ENCODE peak calls at places on chromosome 20, in four cellular contexts. B is neural progenitor cell, Z is SJSA1, H is IMR-90. R is an unnamed sample.

GRCh38 chr20:14959506-14960493 is 622.4 kb upstream of the FLRT3 start:
- DNase-seq in H (no peak), Z (no peak), B (no peak), R (no peak)

GRCh38 chr20:47620808-47621805 is 119.4 kb downstream of the NCOA3 start:
- DNase-seq in H (peak; percentile 82), B (peak; percentile 39), Z (peak; percentile 42), R (no peak)

GRCh38 chr20:16434087-16434664 is 139.1 kb downstream of the KIF16B start:
- DNase-seq in Z (peak; percentile 4), B (peak; percentile 67), H (peak; percentile 18), R (peak; percentile 1)

GRCh38 chr20:63639093-63639860 is 12.4 kb upstream of the GMEB2 start:
- DNase-seq in Z (no peak), B (no peak), H (no peak), R (no peak)

GRCh38 chr20:64256282-64256947 is 867 bp downstream of the PCMTD2 start:
- DNase-seq in H (peak; percentile 10), B (peak; percentile 14), Z (no peak), R (no peak)

GRCh38 chr20:11651647-11652046 is 266.0 kb upstream of the BTBD3 start:
- DNase-seq in B (no peak), Z (no peak), H (no peak), R (no peak)

GRCh38 chr20:835220-836045 is 1.9 kb downstream of the FAM110A start:
- DNase-seq in H (no peak), Z (no peak), B (no peak), R (peak; percentile 7)

GRCh38 chr20:4507288-4507719 is 214.4 kb upstream of the PRND start:
- DNase-seq in Z (peak; percentile 78), B (no peak), H (peak; percentile 95), R (no peak)

GRCh38 chr20:7152071-7152470 is 384.6 kb downstream of the BMP2 start:
- DNase-seq in B (no peak), H (no peak), Z (no peak), R (no peak)

GRCh38 chr20:52945268-52945667 is 26.9 kb upstream of the TSHZ2 start:
- DNase-seq in H (no peak), B (no peak), Z (no peak), R (no peak)

GRCh38 chr20:1861347-1861987 is 33.7 kb upstream of the SIRPA start:
- DNase-seq in H (peak; percentile 25), Z (no peak), B (no peak), R (no peak)

GRCh38 chr20:560680-561079 is 17.1 kb upstream of the CSNK2A1 start:
- DNase-seq in B (no peak), H (no peak), Z (no peak), R (no peak)

GRCh38 chr20:59469266-59470252 is 134.8 kb upstream of the PHACTR3 start:
- DNase-seq in B (peak; percentile 60), Z (no peak), H (no peak), R (no peak)

GRCh38 chr20:44707259-44707580 is 7.9 kb upstream of the CCN5 start:
- DNase-seq in B (no peak), Z (no peak), H (no peak), R (no peak)

GRCh38 chr20:3727333-3728035 is 5.0 kb upstream of the HSPA12B start:
- DNase-seq in B (no peak), H (peak; percentile 15), Z (no peak), R (no peak)

GRCh38 chr20:32487381-32487780 is 97.8 kb downstream of the NOL4L start:
- DNase-seq in Z (no peak), B (no peak), H (no peak), R (no peak)

GRCh38 chr20:40687384-40688128 is 1.5 kb downstream of the MAFB start:
- DNase-seq in Z (peak; percentile 10), B (peak; percentile 79), H (no peak), R (peak; percentile 11)

GRCh38 chr20:44324343-44324742 is 12.5 kb upstream of the R3HDML start:
- DNase-seq in Z (no peak), H (no peak), B (peak; percentile 47), R (no peak)

GRCh38 chr20:42530855-42531674 is 658.6 kb downstream of the PTPRT start:
- DNase-seq in B (peak; percentile 60), H (no peak), Z (peak; percentile 4), R (no peak)

GRCh38 chr20:14673164-14673563 is 335.8 kb upstream of the FLRT3 start:
- DNase-seq in H (no peak), Z (no peak), B (no peak), R (no peak)

GRCh38 chr20:2755451-2756055 is 44.9 kb downstream of the CPXM1 start:
- DNase-seq in H (no peak), Z (no peak), B (no peak), R (no peak)

GRCh38 chr20:5621305-5621704 is 128.9 kb upstream of the SHLD1 start:
- DNase-seq in H (no peak), Z (no peak), B (no peak), R (peak; percentile 1)

GRCh38 chr20:22810626-22811559 is 224.2 kb upstream of the SSTR4 start:
- DNase-seq in H (no peak), B (peak; percentile 64), Z (no peak), R (no peak)

GRCh38 chr20:20549267-20549612 is 163.2 kb downstream of the RALGAPA2 start:
- DNase-seq in H (no peak), Z (no peak), B (no peak), R (no peak)

GRCh38 chr20:6525447-6526303 is 241.8 kb upstream of the BMP2 start:
- DNase-seq in H (peak; percentile 54), B (peak; percentile 22), Z (no peak), R (no peak)

GRCh38 chr20:23881371-23881770 is 1.8 kb upstream of the CST5 start:
- DNase-seq in B (no peak), H (no peak), Z (no peak), R (no peak)

GRCh38 chr20:13995841-13996240 is 525 bp downstream of the MACROD2 start:
- DNase-seq in B (peak; percentile 74), Z (no peak), H (no peak), R (peak; percentile 36)

GRCh38 chr20:48238326-48238725 is 453.0 kb upstream of the SULF2 start:
- DNase-seq in B (no peak), H (peak; percentile 54), Z (no peak), R (no peak)

GRCh38 chr20:63625771-63626423 is 1.0 kb downstream of the GMEB2 start:
- DNase-seq in H (peak; percentile 17), Z (peak; percentile 49), B (peak; percentile 34), R (no peak)

DNA sequence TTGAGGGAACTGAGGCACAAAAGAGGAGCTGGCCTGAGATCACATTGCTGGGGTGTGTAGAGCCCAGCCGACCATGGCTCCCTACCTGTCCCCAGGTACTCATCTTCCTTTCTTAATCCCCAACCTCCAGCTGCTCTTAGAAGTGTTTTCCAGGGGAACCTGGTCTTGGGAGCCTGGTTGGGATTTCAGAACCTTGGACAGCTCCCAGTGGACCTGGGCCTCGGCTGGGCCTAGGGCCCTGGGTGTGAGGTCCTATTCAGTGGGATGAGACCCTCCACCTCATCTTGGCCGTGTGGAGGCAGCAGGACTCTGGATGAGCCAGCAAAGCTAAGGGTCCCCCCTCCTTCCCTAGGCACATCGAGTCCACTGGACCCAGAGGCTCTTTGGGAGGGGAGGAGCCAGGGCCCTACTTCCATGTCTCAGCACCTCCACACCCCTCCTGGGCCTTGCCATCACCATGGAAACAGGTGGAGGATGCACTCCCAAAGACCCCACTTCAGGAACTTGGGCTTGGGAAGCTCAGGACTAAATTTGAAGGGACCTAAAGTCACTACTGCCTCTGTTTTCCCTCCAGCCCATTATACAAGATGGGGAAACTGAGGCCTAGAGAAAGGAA is 38.5 kb downstream of the DLGAP4 start:
- DNase-seq in B (peak; percentile 92), Z (peak; percentile 30), H (peak; percentile 42), R (no peak)
- H3K27ac ChIP-seq in B (no peak overlapping the region), Z (no peak overlapping the region), H (no peak overlapping the region), R (no peak overlapping the region)

GRCh38 chr20:9759392-9759791 is 79.5 kb downstream of the PAK5 start:
- DNase-seq in Z (no peak), B (no peak), H (no peak), R (no peak)
- H3K27ac ChIP-seq in Z (no peak overlapping the region), B (no peak overlapping the region), H (no peak overlapping the region), R (no peak overlapping the region)

GRCh38 chr20:10642859-10643559 is 30.8 kb downstream of the JAG1 start:
- DNase-seq in Z (no peak), H (no peak), B (no peak), R (no peak)

GRCh38 chr20:10639762-10640556 is 33.8 kb downstream of the JAG1 start:
- DNase-seq in Z (no peak), B (peak; percentile 86), H (no peak), R (no peak)

GRCh38 chr20:10640897-10641296 is 32.9 kb downstream of the JAG1 start:
- DNase-seq in Z (no peak), H (no peak), B (no peak), R (no peak)

GRCh38 chr20:10641893-10642292 is 31.9 kb downstream of the JAG1 start:
- DNase-seq in Z (no peak), H (no peak), B (no peak), R (no peak)

DNA sequence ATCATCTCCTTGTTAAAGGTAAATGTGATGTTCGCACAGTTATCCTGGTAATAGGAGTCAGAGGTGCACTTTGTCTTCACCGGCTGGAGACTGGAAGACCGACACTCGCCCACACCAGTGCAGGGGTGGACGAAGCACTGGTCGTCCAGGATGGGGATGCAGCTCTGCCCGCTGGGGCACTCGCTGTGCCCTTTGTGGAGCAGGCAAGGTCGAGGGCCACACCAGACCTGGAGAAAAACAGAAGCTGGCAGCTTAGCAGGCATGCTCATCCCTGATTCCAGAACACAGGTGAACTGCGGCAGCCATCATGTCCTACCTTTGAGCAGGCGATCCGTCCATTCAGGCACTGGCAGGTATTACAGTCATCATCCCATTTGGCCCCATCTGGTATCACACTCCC is 32.3 kb downstream of the JAG1 start:
- DNase-seq in H (no peak), B (no peak), Z (no peak), R (no peak)
- H3K27ac ChIP-seq in H (no peak overlapping the region), B (peak overlapping the region; percentile 86), Z (no peak overlapping the region), R (no peak overlapping the region)

GRCh38 chr20:50222568-50223320 is 32.1 kb downstream of the CEBPB start:
- DNase-seq in B (no peak), H (no peak), Z (no peak), R (no peak)
- H3K27ac ChIP-seq in B (no peak overlapping the region), H (no peak overlapping the region), Z (no peak overlapping the region), R (no peak overlapping the region)

DNA sequence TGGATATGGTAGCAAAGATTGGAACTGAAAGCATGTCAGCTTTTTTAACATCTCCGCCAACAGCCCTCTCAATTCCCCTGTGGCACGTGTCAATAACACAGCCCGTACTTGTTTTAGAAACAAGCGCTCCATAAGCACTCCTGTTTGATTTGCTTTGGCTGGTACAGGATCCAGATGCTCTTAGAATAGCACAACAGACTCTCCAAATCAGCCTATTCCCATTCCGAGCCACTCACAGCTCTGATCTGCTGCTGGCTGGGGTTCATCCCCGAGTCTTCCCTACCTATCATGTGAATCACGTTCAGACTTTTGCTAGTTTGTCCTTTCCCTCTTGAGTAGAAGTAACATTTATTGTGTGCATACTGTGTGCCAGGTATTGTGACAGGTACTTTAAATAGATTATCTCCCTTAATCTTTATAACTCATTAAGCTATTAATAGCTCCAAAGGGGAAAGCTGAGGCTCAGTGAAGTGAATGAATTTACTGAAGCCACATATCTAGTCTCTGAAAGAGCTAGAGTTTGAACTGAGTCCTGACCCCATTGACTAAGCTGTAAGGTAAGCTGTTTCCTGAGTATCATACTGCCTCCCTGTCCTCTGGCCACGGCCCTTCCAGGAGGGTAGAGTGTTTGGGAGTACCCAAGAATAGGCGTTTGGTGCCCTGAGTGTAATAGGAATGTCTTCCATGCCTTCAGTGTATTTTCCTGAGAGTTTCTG is 46.7 kb downstream of the RALY start:
- DNase-seq in H (no peak), Z (no peak), B (no peak), R (no peak)
- H3K27ac ChIP-seq in H (no peak overlapping the region), Z (no peak overlapping the region), B (no peak overlapping the region), R (no peak overlapping the region)

GRCh38 chr20:58032599-58032998 is 195.9 kb downstream of the ANKRD60 start:
- DNase-seq in Z (no peak), B (no peak), H (no peak), R (no peak)
- H3K27ac ChIP-seq in Z (no peak overlapping the region), B (no peak overlapping the region), H (no peak overlapping the region), R (no peak overlapping the region)